ENCODE peak calls at places on chromosome 10, in ten cellular contexts. Z, U, V, Y, H, X, E, J, P and R are unnamed samples. For H3K36me3 and H3K27me3, the result is how much of the 10 kb centered on the place peaks cover.

GRCh38 chr10:120897343-120897742 is 46.2 kb downstream of the WDR11 start:
- DNase-seq in U (no peak), J (no peak), V (no peak), Z (no peak), E (no peak), X (peak), H (peak), Y (no peak), P (no peak), R (no peak)

GRCh38 chr10:43380610-43381222 is 9.3 kb downstream of the FXYD4 start:
- DNase-seq in V (no peak), J (no peak), Z (no peak), E (no peak), X (peak), U (no peak), P (no peak), H (no peak), Y (no peak), R (no peak)

GRCh38 chr10:3090914-3091313 is 23.6 kb downstream of the PFKP start:
- DNase-seq in H (peak), P (peak), X (peak), U (no peak), J (peak), V (peak), Z (no peak), Y (peak), E (peak), R (no peak)

GRCh38 chr10:128078136-128078969 is 47.9 kb downstream of the MKI67 start:
- DNase-seq in X (peak), U (no peak), P (peak), H (no peak), Y (no peak), E (no peak), Z (peak), J (peak), V (no peak), R (peak)

GRCh38 chr10:131997366-131998049 is 15.8 kb upstream of the BNIP3 start:
- DNase-seq in Z (peak), J (peak), Y (peak), H (no peak), P (peak), E (peak), U (peak), V (peak), X (peak), R (peak)

GRCh38 chr10:127331696-127332095 is 135.3 kb upstream of the INSYN2A start:
- DNase-seq in E (no peak), J (no peak), P (no peak), U (no peak), X (no peak), V (no peak), H (peak), Y (no peak), Z (no peak), R (no peak)

GRCh38 chr10:97011397-97011796 is 174.4 kb downstream of the SLIT1 start:
- DNase-seq in X (no peak), E (no peak), U (no peak), V (no peak), P (no peak), J (no peak), H (no peak), Z (no peak), Y (no peak), R (no peak)

GRCh38 chr10:127210936-127211335 is 14.5 kb upstream of the INSYN2A start:
- DNase-seq in J (no peak), Y (no peak), H (no peak), X (no peak), Z (no peak), U (no peak), E (no peak), V (no peak), P (no peak), R (no peak)

GRCh38 chr10:114413398-114413797 is 9.1 kb upstream of the AFAP1L2 start:
- DNase-seq in H (peak), U (no peak), E (no peak), J (no peak), Y (no peak), P (no peak), V (peak), Z (no peak), X (no peak), R (no peak)

GRCh38 chr10:94042001-94042813 is 48.5 kb downstream of the PLCE1 start:
- DNase-seq in X (peak), H (peak), E (no peak), P (no peak), U (no peak), Y (no peak), V (no peak), Z (no peak), J (peak), R (peak)

GRCh38 chr10:96524745-96525144 is 11.0 kb upstream of the TLL2 start:
- DNase-seq in Z (no peak), Y (no peak), E (no peak), J (no peak), V (no peak), U (no peak), H (no peak), X (no peak), P (no peak), R (no peak)

GRCh38 chr10:109977382-109977806 is 30.4 kb upstream of the ADD3 start:
- DNase-seq in P (no peak), Y (no peak), X (no peak), V (no peak), U (no peak), H (no peak), J (peak), E (no peak), Z (no peak), R (no peak)

GRCh38 chr10:61408065-61408464 is 45.1 kb downstream of the TMEM26 start:
- DNase-seq in P (no peak), X (peak), V (no peak), Y (no peak), Z (no peak), H (no peak), E (no peak), U (no peak), J (no peak), R (no peak)

GRCh38 chr10:91464500-91464899 is 54.4 kb downstream of the HECTD2 start:
- DNase-seq in J (no peak), X (no peak), V (no peak), Y (no peak), P (no peak), Z (no peak), E (no peak), H (no peak), U (no peak), R (no peak)

GRCh38 chr10:72263613-72264241 is 10.0 kb upstream of the DDIT4 start:
- DNase-seq in X (no peak), U (no peak), E (no peak), Y (no peak), V (no peak), H (peak), Z (no peak), J (peak), P (no peak), R (no peak)

GRCh38 chr10:71741671-71742070 is 22.1 kb upstream of the C10orf105 start:
- DNase-seq in Y (no peak), U (no peak), P (no peak), Z (peak), E (no peak), X (no peak), J (no peak), V (no peak), H (no peak), R (no peak)

GRCh38 chr10:131211965-131212619 is 99.4 kb downstream of the TCERG1L start:
- DNase-seq in H (no peak), P (no peak), X (no peak), V (no peak), U (no peak), J (no peak), E (peak), Y (peak), Z (no peak), R (no peak)

GRCh38 chr10:12717981-12718707 is 283.4 kb downstream of the CCDC3 start:
- DNase-seq in Z (no peak), J (no peak), X (peak), E (no peak), P (peak), V (no peak), U (no peak), Y (no peak), H (peak), R (no peak)

GRCh38 chr10:98536551-98536950 is 89.8 kb upstream of the HPS1 start:
- DNase-seq in X (peak), Z (no peak), V (no peak), J (peak), U (no peak), E (no peak), P (no peak), H (peak), Y (no peak), R (no peak)

GRCh38 chr10:124291009-124291671 is 127.6 kb downstream of the OAT start:
- DNase-seq in Y (no peak), P (no peak), E (no peak), Z (peak), U (peak), H (no peak), X (no peak), V (peak), J (no peak), R (no peak)

GRCh38 chr10:14815681-14816080 is 22.2 kb downstream of the CDNF start:
- DNase-seq in V (peak), E (no peak), U (no peak), Z (no peak), H (no peak), J (no peak), Y (no peak), P (no peak), X (peak), R (no peak)

GRCh38 chr10:13056461-13057077 is 43.4 kb upstream of the OPTN start:
- DNase-seq in E (no peak), P (peak), J (peak), H (peak), Y (no peak), V (no peak), X (peak), U (no peak), Z (no peak), R (no peak)

GRCh38 chr10:55410415-55410885 is 609.4 kb upstream of the PCDH15 start:
- DNase-seq in Y (no peak), V (peak), E (no peak), X (no peak), P (peak), U (no peak), J (peak), H (no peak), Z (no peak), R (peak)

GRCh38 chr10:26044123-26044749 is 110.2 kb downstream of the MYO3A start:
- DNase-seq in P (peak), J (peak), E (no peak), H (no peak), Z (no peak), X (no peak), V (no peak), Y (no peak), U (no peak), R (no peak)

GRCh38 chr10:31063839-31064238 is 32.2 kb upstream of the ZNF438 start:
- DNase-seq in H (no peak), P (no peak), X (no peak), J (no peak), U (no peak), E (no peak), V (no peak), Y (no peak), Z (no peak), R (no peak)

GRCh38 chr10:47079177-47079580 is 168.0 kb downstream of the PTPN20 start:
- DNase-seq in V (no peak), J (peak), Y (no peak), X (peak), H (no peak), U (no peak), Z (no peak), E (no peak), P (no peak), R (no peak)

GRCh38 chr10:26031300-26031699 is 97.3 kb downstream of the MYO3A start:
- DNase-seq in V (no peak), U (no peak), E (no peak), J (no peak), Y (no peak), Z (no peak), P (no peak), H (no peak), X (no peak), R (no peak)

DNA sequence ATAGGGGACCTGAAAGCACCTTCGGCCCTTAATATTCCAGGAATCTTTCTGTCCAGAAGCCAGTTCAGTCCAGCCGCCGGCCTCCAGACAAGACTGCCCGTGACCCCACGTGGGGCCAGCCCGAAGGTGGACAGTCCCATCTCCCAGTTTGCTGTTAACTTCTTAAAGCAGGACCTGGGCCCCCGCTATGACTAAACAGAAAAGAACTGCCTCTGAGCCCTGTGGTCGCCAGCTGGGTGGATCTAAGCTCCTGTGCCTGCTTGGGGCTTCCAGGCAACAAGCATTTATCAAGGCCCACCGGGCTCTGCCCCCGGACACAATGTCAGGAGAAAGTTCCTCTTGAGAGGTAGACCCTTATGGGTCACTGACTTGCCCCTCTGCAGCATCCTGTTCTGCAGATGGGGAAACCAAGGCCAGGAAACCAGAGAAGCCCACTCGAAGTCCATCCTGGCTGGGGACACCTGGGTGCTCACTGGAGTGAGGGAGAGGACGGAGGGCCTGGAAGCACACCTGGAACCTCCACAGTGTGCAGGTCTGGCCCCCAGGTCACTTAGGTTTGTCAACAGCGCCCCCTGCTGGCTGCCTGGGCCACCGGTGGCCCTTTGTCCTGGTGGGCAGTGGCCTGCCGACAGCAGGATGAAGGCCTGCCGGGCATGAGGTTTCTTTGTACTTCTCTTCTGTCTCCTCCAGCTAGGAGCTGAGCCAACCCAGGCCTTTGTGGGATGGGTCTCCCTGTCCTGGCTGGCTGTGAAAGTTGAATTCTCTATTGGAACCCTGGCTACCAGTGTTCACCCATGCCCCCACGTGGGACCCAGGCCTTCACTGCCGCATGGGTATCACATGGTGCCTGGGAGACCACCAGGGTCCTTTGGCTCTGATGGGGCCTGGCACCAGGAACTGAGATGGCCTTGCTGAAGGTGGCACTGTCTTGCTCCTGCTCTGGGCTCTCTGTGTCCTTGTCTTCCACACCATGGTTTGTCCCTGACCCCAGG is 128.0 kb downstream of the ZMIZ1 start:
- DNase-seq in Y (peak), H (peak), X (peak), E (peak), V (peak), U (peak), Z (peak), J (peak), P (peak), R (peak)
- H3K36me3 ChIP-seq in Y (under half), H (under half), X (under half), E (under half), V (under half), U (under half), Z (under half), J (under half), P (under half), R (under half)

GRCh38 chr10:119350529-119351001 is 143.2 kb downstream of the GRK5 start:
- DNase-seq in E (no peak), P (no peak), X (peak), J (no peak), V (no peak), Z (no peak), H (no peak), U (no peak), Y (no peak), R (no peak)
- H3K27me3 ChIP-seq in E (under half), P (under half), X (under half), J (under half), V (under half), Z (under half), H (under half), U (under half), Y (under half), R (under half)

DNA sequence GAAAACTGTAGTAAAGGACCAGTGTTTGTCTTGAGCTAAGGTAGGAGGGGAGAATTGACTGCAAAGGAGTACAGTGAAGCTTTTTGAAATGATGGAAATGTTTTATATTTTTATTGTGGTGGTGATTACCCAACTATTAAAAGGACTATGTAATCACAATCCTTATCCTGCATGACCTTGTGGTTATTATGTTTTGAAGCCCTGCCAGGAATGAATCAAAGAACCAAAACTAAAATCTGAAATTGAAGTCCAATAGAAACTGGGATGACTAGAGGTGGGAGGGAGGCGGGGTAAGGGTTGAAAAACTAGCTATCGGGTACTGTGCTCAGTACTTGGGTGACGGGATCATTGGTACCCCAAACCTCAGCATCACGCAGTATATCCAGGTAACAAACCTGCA is 8.2 kb downstream of the CCDC7 start:
- DNase-seq in H (peak), Y (no peak), P (no peak), Z (no peak), J (no peak), U (no peak), V (peak), E (no peak), X (peak), R (no peak)
- H3K36me3 ChIP-seq in H (under half), Y (under half), P (under half), Z (half or more), J (under half), U (under half), V (under half), E (under half), X (under half), R (under half)

GRCh38 chr10:117539903-117540639 is 2.5 kb upstream of the EMX2 start:
- DNase-seq in E (no peak), Y (no peak), P (peak), U (no peak), Z (no peak), X (no peak), V (no peak), H (no peak), J (no peak), R (no peak)

GRCh38 chr10:117537436-117537903 is 5.1 kb upstream of the EMX2 start:
- DNase-seq in J (peak), P (peak), V (no peak), H (no peak), X (no peak), Y (peak), E (peak), Z (no peak), U (no peak), R (no peak)

GRCh38 chr10:117537904-117538524 is 4.5 kb upstream of the EMX2 start:
- DNase-seq in U (no peak), J (no peak), H (no peak), V (no peak), Y (no peak), P (no peak), Z (no peak), X (no peak), E (no peak), R (no peak)

GRCh38 chr10:117540640-117541404 is 1.7 kb upstream of the EMX2 start:
- DNase-seq in Y (no peak), J (no peak), U (no peak), E (no peak), X (no peak), V (no peak), Z (no peak), P (no peak), H (no peak), R (no peak)

GRCh38 chr10:117539271-117539876 is 3.2 kb upstream of the EMX2 start:
- DNase-seq in P (no peak), X (no peak), E (no peak), U (no peak), J (no peak), Z (no peak), Y (no peak), H (no peak), V (no peak), R (no peak)
- H3K27me3 ChIP-seq in P (half or more), X (half or more), E (under half), U (under half), J (half or more), Z (half or more), Y (under half), H (half or more), V (half or more), R (under half)

DNA sequence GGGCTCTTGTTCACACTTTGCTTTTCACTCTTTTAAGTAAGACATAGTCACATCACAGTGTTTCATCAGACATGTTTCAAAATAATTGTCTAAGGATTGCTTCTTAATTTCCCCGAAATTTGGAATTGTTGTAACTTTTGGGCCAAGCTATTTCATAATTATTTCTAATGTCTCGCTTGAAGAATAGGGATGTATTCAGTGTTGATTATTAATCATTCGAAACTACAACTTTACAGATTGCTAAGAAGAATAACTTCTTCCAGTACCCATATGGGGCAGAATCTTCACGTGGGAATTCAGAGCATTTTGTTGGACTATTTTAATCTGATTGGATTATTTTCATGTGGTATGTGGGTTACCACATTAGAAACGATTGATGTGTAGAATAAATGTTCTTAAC is 92.9 kb downstream of the TCF7L2 start:
- DNase-seq in P (no peak), Z (no peak), Y (no peak), E (no peak), V (no peak), U (no peak), H (no peak), X (no peak), J (no peak), R (no peak)
- H3K36me3 ChIP-seq in P (under half), Z (under half), Y (under half), E (under half), V (under half), U (under half), H (under half), X (under half), J (under half), R (under half)

GRCh38 chr10:101566333-101567164 is 21.5 kb downstream of the POLL start:
- DNase-seq in P (peak), Y (peak), E (peak), J (no peak), X (peak), V (no peak), Z (no peak), U (no peak), H (no peak), R (no peak)

GRCh38 chr10:101567165-101568006 is 20.7 kb downstream of the POLL start:
- DNase-seq in X (no peak), J (no peak), E (peak), Z (no peak), U (no peak), Y (no peak), V (no peak), H (peak), P (no peak), R (no peak)

GRCh38 chr10:101569465-101569837 is 18.6 kb downstream of the POLL start:
- DNase-seq in U (no peak), J (no peak), V (no peak), H (no peak), P (peak), Y (no peak), X (no peak), E (no peak), Z (no peak), R (no peak)

GRCh38 chr10:101569838-101570763 is 18.0 kb downstream of the POLL start:
- DNase-seq in J (peak), Z (peak), U (peak), V (peak), E (peak), X (peak), P (peak), Y (peak), H (peak), R (peak)

DNA sequence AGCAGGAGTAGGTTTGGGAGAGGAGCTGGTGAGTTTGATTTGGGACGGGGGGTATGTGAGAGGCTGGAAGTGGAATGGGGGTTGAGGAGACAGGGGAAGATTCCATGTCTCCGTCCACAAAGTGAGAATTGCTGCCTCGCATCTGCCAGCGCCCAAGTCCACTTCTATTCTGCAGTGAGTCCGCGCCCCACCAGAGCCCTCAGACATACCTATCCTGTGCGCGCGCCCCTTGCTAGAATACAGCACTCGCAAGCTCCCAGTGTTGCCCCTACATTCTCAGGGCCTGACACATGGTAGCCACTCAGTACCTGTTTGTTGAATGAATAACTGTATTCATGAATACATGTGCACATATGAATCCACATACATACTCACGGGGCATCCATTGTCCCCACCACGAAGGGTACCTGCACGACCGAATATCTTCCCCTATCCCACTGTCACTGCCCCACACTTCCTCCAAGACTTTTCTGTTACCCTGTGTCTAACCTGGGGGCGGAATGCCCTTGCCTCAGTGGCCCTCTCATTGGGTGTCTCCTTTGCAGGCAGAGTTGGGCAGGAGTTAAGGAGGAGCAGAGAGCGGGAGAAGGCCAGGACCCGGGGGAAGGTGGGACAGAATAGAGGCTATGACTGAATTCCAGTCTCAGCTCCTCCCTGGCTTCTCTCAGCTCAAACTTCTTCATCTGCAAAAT is 19.9 kb downstream of the POLL start:
- DNase-seq in U (no peak), Y (no peak), Z (no peak), P (no peak), E (no peak), V (no peak), H (no peak), J (no peak), X (no peak), R (no peak)
- H3K27me3 ChIP-seq in U (under half), Y (under half), Z (under half), P (half or more), E (under half), V (under half), H (under half), J (half or more), X (under half), R (under half)